ENCODE peak calls at places on chromosomes 7 and 10, in ten cellular contexts. F, H, Z, P, I, N, V, E, L and Q are unnamed samples.

GRCh38 chr10:18666810-18667209 is 7.6 kb downstream of the ARL5B start:
- DNase-seq in F (no peak), H (peak; percentile 86), Z (no peak), P (no peak), I (no peak), N (no peak), V (no peak), E (no peak), L (no peak), Q (no peak)

GRCh38 chr7:69738396-69738889 is 140.2 kb downstream of the AUTS2 start:
- DNase-seq in F (no peak), H (no peak), Z (no peak), P (no peak), I (no peak), N (no peak), V (no peak), E (no peak), L (no peak), Q (no peak)

GRCh38 chr10:47090903-47091302 is 179.7 kb downstream of the PTPN20 start:
- DNase-seq in F (no peak), H (no peak), Z (no peak), P (no peak), I (no peak), N (no peak), V (no peak), E (no peak), L (no peak), Q (no peak)

GRCh38 chr7:116101709-116102108 is 71.1 kb upstream of the TFEC start:
- DNase-seq in F (no peak), H (peak; percentile 65), Z (no peak), P (no peak), I (no peak), N (no peak), V (no peak), E (no peak), L (no peak), Q (no peak)

GRCh38 chr7:90246184-90246583 is 1.2 kb downstream of the CFAP69 start:
- DNase-seq in F (no peak), H (peak; percentile 32), Z (no peak), P (peak; percentile 69), I (no peak), N (no peak), V (no peak), E (no peak), L (no peak), Q (no peak)

GRCh38 chr10:73899401-73899780 is 11.5 kb upstream of the PLAU start:
- DNase-seq in F (no peak), H (peak; percentile 97), Z (peak; percentile 64), P (no peak), I (no peak), N (no peak), V (no peak), E (no peak), L (no peak), Q (no peak)

GRCh38 chr7:30135271-30135550 is 425 bp downstream of the MTURN start:
- DNase-seq in F (no peak), H (no peak), Z (no peak), P (no peak), I (no peak), N (peak; percentile 64), V (no peak), E (no peak), L (no peak), Q (no peak)

GRCh38 chr7:1297476-1297972 is 64.9 kb downstream of the UNCX start:
- DNase-seq in F (no peak), H (no peak), Z (no peak), P (no peak), I (no peak), N (no peak), V (no peak), E (no peak), L (no peak), Q (no peak)

GRCh38 chr10:56258378-56258777 is 102.7 kb downstream of the ZWINT start:
- DNase-seq in F (no peak), H (no peak), Z (no peak), P (no peak), I (no peak), N (no peak), V (no peak), E (no peak), L (no peak), Q (no peak)

GRCh38 chr10:60661627-60662026 is 116.7 kb upstream of the CDK1 start:
- DNase-seq in F (no peak), H (peak; percentile 60), Z (no peak), P (no peak), I (no peak), N (no peak), V (no peak), E (no peak), L (no peak), Q (no peak)

GRCh38 chr10:782751-783648 is 93.5 kb upstream of the DIP2C start:
- DNase-seq in F (no peak), H (no peak), Z (no peak), P (peak; percentile 60), I (peak; percentile 4), N (no peak), V (no peak), E (no peak), L (peak; percentile 27), Q (no peak)

GRCh38 chr10:102970497-102970896 is 52.4 kb downstream of the CNNM2 start:
- DNase-seq in F (no peak), H (no peak), Z (no peak), P (no peak), I (no peak), N (no peak), V (no peak), E (no peak), L (no peak), Q (no peak)

DNA sequence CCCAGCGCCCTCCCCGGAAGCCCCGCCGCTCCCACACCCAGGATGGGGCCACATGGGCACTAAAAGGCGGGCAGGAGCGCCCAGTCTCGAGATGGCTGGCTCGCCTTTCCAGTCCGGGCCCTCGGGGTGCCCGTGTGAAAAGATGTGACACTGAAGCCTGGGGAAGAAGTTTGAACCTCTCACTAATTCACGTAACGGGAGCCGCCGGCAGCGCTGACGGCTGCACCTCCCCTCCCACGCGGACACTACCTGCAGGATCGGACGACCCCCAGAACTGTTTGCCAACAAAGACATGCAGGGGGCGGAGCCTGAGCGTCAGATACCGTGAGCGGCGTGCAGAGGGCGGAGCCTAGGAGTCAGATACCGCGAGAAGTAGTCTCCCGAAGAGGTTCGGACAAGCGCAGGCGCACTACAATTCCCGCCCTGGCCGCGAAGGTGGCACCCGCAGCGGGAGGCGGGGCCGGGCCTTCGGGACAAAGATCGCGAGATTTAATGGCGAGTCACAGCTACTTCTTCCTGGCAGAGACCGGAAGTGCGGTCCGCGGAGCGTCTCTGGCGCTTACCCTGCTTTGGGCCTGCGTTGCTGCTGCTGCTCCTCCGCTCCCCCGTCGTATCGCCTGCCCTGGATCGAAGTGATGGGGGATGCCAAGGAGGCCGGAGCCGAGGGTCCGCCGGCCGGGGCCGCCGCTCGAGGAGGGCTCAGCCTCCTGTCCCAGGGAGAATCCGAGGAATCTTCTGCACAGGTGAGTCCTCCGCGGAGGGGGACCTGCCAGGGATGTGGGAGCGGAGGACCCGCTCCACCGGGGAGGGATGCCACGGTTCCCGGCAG is at the start of gene EDRF1:
- DNase-seq in F (peak; percentile 91), H (peak; percentile 98), Z (peak; percentile 99), P (peak; percentile 99), I (peak; percentile 99), N (peak; percentile 94), V (peak; percentile 99), E (peak; percentile 99), L (peak; percentile 100), Q (peak; percentile 99)
- TF ChIP-seq POLR2A in F (peak; percentile 96), H (peak; percentile 91), Z (peak; percentile 94), P (peak; percentile 56), I (peak; percentile 89), N (peak; percentile 89), V (peak; percentile 78), E (peak; percentile 73), L (peak; percentile 85), Q (peak; percentile 92)

GRCh38 chr10:33067481-33067880 is 109.5 kb upstream of the ITGB1 start:
- DNase-seq in F (no peak), H (peak; percentile 42), Z (no peak), P (no peak), I (no peak), N (no peak), V (no peak), E (no peak), L (no peak), Q (no peak)
- TF ChIP-seq POLR2A in F (no peak), H (no peak), Z (no peak), P (no peak), I (no peak), N (no peak), V (no peak), E (no peak), L (no peak), Q (no peak)

DNA sequence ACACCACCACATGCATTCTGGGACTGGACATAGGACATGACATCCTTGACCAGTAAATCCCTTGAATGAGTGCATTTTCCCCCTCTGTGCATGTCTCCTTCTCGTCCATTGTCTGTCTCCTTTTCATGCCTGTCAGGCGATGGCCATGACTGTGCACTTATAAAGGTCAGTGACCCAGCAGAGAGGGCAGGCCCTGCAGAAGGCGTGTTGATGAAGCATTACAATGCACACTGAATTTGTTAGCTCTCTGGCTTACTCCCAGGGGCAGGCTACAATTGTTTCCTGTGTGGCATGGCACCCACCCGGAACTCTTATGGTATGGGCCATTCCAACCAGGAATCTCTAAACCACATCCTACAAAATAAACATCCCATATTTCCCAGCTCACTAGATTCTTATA is 71.1 kb downstream of the SAMD9 start:
- DNase-seq in F (no peak), H (no peak), Z (no peak), P (no peak), I (no peak), N (peak; percentile 64), V (no peak), E (no peak), L (no peak), Q (peak; percentile 45)
- TF ChIP-seq POLR2A in F (no peak), H (no peak), Z (no peak), P (no peak), I (no peak), N (peak; percentile 50), V (no peak), E (no peak), L (no peak), Q (no peak)

GRCh38 chr7:87345166-87345927 is at the start of gene CROT:
- DNase-seq in F (peak; percentile 85), H (peak; percentile 91), Z (peak; percentile 93), P (peak; percentile 98), I (peak; percentile 98), N (peak; percentile 97), V (peak; percentile 95), E (peak; percentile 98), L (peak; percentile 99), Q (peak; percentile 93)
- TF ChIP-seq POLR2A in F (peak; percentile 91), H (no peak), Z (peak; percentile 73), P (peak; percentile 34), I (peak; percentile 78), N (peak; percentile 77), V (no peak), E (peak; percentile 86), L (peak; percentile 92), Q (peak; percentile 59)

DNA sequence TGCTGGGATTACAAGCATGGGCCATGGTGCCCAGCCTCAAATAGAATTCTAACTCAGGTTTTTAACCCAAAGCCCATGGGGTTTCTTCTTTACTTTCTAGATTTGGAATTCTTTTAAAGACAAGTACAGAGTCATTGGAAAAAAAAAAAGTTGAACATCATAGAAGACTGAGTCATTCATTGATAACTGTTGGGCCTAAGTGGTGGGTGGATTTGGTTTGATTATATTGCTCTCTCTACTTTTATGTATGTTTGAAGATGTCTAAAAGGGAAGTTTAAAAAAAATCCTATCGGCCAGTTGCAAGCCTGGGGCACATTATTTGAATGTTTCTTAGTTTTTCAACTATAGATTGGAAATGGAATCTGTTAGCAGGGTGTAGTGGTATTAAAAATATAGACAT is 49.7 kb downstream of the INPP5F start:
- DNase-seq in F (no peak), H (peak; percentile 40), Z (no peak), P (no peak), I (no peak), N (no peak), V (no peak), E (no peak), L (no peak), Q (no peak)
- TF ChIP-seq POLR2A in F (no peak), H (no peak), Z (no peak), P (no peak), I (no peak), N (no peak), V (no peak), E (no peak), L (no peak), Q (no peak)